ENCODE peak calls at places on chromosomes 1 and 21, in four cellular contexts. Y, K, H and O are unnamed samples.

GRCh38 chr1:221141606-221142285 is 262.5 kb downstream of the HLX start:
- DNase-seq in K (no peak), H (peak; percentile 4), Y (no peak), O (no peak)

GRCh38 chr1:56376188-56376984 is 203.0 kb downstream of the PLPP3 start:
- DNase-seq in Y (no peak), H (peak; percentile 57), K (no peak), O (peak; percentile 32)

GRCh38 chr1:204589409-204590038 is 73.3 kb downstream of the MDM4 start:
- DNase-seq in H (no peak), Y (no peak), K (no peak), O (no peak)

GRCh38 chr1:162079023-162079422 is 9.5 kb downstream of the NOS1AP start:
- DNase-seq in Y (no peak), H (no peak), K (no peak), O (no peak)

GRCh38 chr1:12147116-12147753 is 19.6 kb upstream of the TNFRSF1B start:
- DNase-seq in H (no peak), K (no peak), Y (no peak), O (no peak)

GRCh38 chr21:44051462-44051941 is 39.4 kb downstream of the TRAPPC10 start:
- DNase-seq in H (no peak), Y (no peak), K (no peak), O (no peak)

GRCh38 chr1:108590947-108591346 is 31.0 kb downstream of the EEIG2 start:
- DNase-seq in H (peak; percentile 30), K (peak; percentile 11), Y (no peak), O (no peak)

GRCh38 chr1:224565611-224566406 is 50.3 kb upstream of the CNIH3 start:
- DNase-seq in H (no peak), Y (no peak), K (no peak), O (no peak)

GRCh38 chr1:203625623-203626189 is 926 bp upstream of the ATP2B4 start:
- DNase-seq in Y (peak; percentile 77), K (peak; percentile 41), H (no peak), O (no peak)

GRCh38 chr21:45596704-45597318 is 46.7 kb upstream of the PCBP3 start:
- DNase-seq in H (peak; percentile 91), Y (peak; percentile 73), K (peak; percentile 73), O (peak; percentile 88)

GRCh38 chr21:41360072-41360821 is 1.6 kb upstream of the MX2 start:
- DNase-seq in K (no peak), H (peak; percentile 49), Y (peak; percentile 47), O (peak; percentile 28)

GRCh38 chr21:45018131-45019075 is 56.0 kb upstream of the ADARB1 start:
- DNase-seq in H (no peak), Y (no peak), K (no peak), O (peak; percentile 19)

GRCh38 chr1:100626397-100626796 is 88.5 kb downstream of the GPR88 start:
- DNase-seq in H (no peak), Y (no peak), K (peak; percentile 11), O (no peak)

GRCh38 chr1:53365405-53366063 is 37.7 kb upstream of the LRP8 start:
- DNase-seq in Y (no peak), K (no peak), H (no peak), O (peak; percentile 3)

GRCh38 chr1:31376374-31377134 is 3.7 kb upstream of the FABP3 start:
- DNase-seq in Y (no peak), K (peak; percentile 25), H (peak; percentile 73), O (no peak)

GRCh38 chr1:15089244-15089992 is 64.1 kb upstream of the TMEM51 start:
- DNase-seq in K (no peak), H (no peak), Y (peak; percentile 34), O (no peak)

GRCh38 chr21:42991992-42992740 is 17.8 kb downstream of the PKNOX1 start:
- DNase-seq in H (peak; percentile 46), Y (peak; percentile 45), K (peak; percentile 84), O (no peak)

GRCh38 chr1:1975535-1975934 is 28.1 kb downstream of the CFAP74 start:
- DNase-seq in Y (no peak), H (no peak), K (no peak), O (no peak)

GRCh38 chr21:45768741-45769049 is 125.2 kb downstream of the PCBP3 start:
- DNase-seq in H (peak; percentile 24), K (no peak), Y (no peak), O (no peak)

GRCh38 chr21:45265721-45266517 is 21.8 kb downstream of the POFUT2 start:
- DNase-seq in K (no peak), H (no peak), Y (no peak), O (no peak)

GRCh38 chr21:39265603-39266002 is 47.8 kb downstream of the BRWD1 start:
- DNase-seq in H (no peak), Y (no peak), K (no peak), O (no peak)

GRCh38 chr1:246338546-246338945 is 168.5 kb downstream of the SMYD3 start:
- DNase-seq in Y (no peak), K (no peak), H (no peak), O (no peak)

GRCh38 chr1:219432191-219432606 is 180.7 kb downstream of the ZC3H11B start:
- DNase-seq in Y (no peak), K (no peak), H (peak; percentile 5), O (no peak)

GRCh38 chr21:21631961-21632360 is 633.8 kb downstream of the NCAM2 start:
- DNase-seq in Y (no peak), H (no peak), K (no peak), O (no peak)

GRCh38 chr1:177780096-177780700 is 189.7 kb downstream of the SEC16B start:
- DNase-seq in H (peak; percentile 71), K (peak; percentile 20), Y (peak; percentile 16), O (no peak)

GRCh38 chr1:53619088-53619810 is 119.7 kb downstream of the GLIS1 start:
- DNase-seq in H (no peak), K (no peak), Y (no peak), O (no peak)

GRCh38 chr1:215118081-215118480 is 35.5 kb downstream of the KCNK2 start:
- DNase-seq in H (no peak), Y (no peak), K (no peak), O (no peak)

GRCh38 chr21:16678479-16678878 is 834.4 kb upstream of the CXADR start:
- DNase-seq in K (no peak), H (no peak), Y (no peak), O (no peak)

GRCh38 chr1:179788259-179788658 is 45.2 kb downstream of the FAM163A start:
- DNase-seq in Y (no peak), H (peak; percentile 83), K (no peak), O (peak; percentile 23)